ENCODE peak calls at places on chromosome 19, in four cellular contexts. One of them, this sample, is unnamed.

GRCh38 chr19:10922638-10923014 is 5.8 kb downstream of the YIPF2 start:
- DNase-seq in fibroblast of lung: no peak
- DNase-seq in body of pancreas: no peak
- DNase-seq in OCI-LY7: no peak
- DNase-seq in this sample: no peak

GRCh38 chr19:35642312-35642711 is 767 bp downstream of the ETV2 start:
- DNase-seq in fibroblast of lung: no peak
- DNase-seq in body of pancreas: no peak
- DNase-seq in OCI-LY7: no peak
- DNase-seq in this sample: no peak

GRCh38 chr19:6238256-6238642 is 41.5 kb downstream of the MLLT1 start:
- DNase-seq in fibroblast of lung: no peak
- DNase-seq in body of pancreas: no peak
- DNase-seq in OCI-LY7: no peak
- DNase-seq in this sample: no peak

GRCh38 chr19:51422053-51422448 is 4.6 kb upstream of the SIGLEC10 start:
- DNase-seq in fibroblast of lung: peak; percentile 25
- DNase-seq in body of pancreas: peak; percentile 84
- DNase-seq in OCI-LY7: peak; percentile 84
- DNase-seq in this sample: peak; percentile 85

GRCh38 chr19:1168877-1169791 is 4.9 kb downstream of the SBNO2 start:
- DNase-seq in fibroblast of lung: peak; percentile 75
- DNase-seq in body of pancreas: peak; percentile 73
- DNase-seq in OCI-LY7: no peak
- DNase-seq in this sample: no peak

GRCh38 chr19:55400281-55401087 is 7.1 kb downstream of the UBE2S start:
- DNase-seq in fibroblast of lung: no peak
- DNase-seq in body of pancreas: no peak
- DNase-seq in OCI-LY7: no peak
- DNase-seq in this sample: no peak

GRCh38 chr19:32676186-32676894 is 692 bp downstream of the RGS9BP start:
- DNase-seq in fibroblast of lung: no peak
- DNase-seq in body of pancreas: no peak
- DNase-seq in OCI-LY7: no peak
- DNase-seq in this sample: no peak

GRCh38 chr19:10408511-10409291 is 5.4 kb upstream of the CDC37 start:
- DNase-seq in fibroblast of lung: no peak
- DNase-seq in body of pancreas: peak; percentile 73
- DNase-seq in OCI-LY7: peak; percentile 81
- DNase-seq in this sample: no peak

GRCh38 chr19:46728208-46728607 is 11.3 kb upstream of the PRKD2 start:
- DNase-seq in fibroblast of lung: no peak
- DNase-seq in body of pancreas: no peak
- DNase-seq in OCI-LY7: no peak
- DNase-seq in this sample: no peak

GRCh38 chr19:14837391-14837790 is 2.4 kb upstream of the OR7A5 start:
- DNase-seq in fibroblast of lung: no peak
- DNase-seq in body of pancreas: no peak
- DNase-seq in OCI-LY7: no peak
- DNase-seq in this sample: no peak

GRCh38 chr19:4455742-4456565 is 1.6 kb downstream of the UBXN6 start:
- DNase-seq in fibroblast of lung: peak; percentile 61
- DNase-seq in body of pancreas: peak; percentile 61
- DNase-seq in OCI-LY7: no peak
- DNase-seq in this sample: no peak

GRCh38 chr19:7575426-7576040 is 20.1 kb upstream of the CAMSAP3 start:
- DNase-seq in fibroblast of lung: no peak
- DNase-seq in body of pancreas: peak; percentile 13
- DNase-seq in OCI-LY7: no peak
- DNase-seq in this sample: no peak

GRCh38 chr19:28948531-28948930 is 264.4 kb downstream of the UQCRFS1 start:
- DNase-seq in fibroblast of lung: no peak
- DNase-seq in body of pancreas: no peak
- DNase-seq in OCI-LY7: no peak
- DNase-seq in this sample: no peak

GRCh38 chr19:50223439-50223716 is 20.0 kb downstream of the MYH14 start:
- DNase-seq in fibroblast of lung: no peak
- DNase-seq in body of pancreas: no peak
- DNase-seq in OCI-LY7: no peak
- DNase-seq in this sample: no peak

DNA sequence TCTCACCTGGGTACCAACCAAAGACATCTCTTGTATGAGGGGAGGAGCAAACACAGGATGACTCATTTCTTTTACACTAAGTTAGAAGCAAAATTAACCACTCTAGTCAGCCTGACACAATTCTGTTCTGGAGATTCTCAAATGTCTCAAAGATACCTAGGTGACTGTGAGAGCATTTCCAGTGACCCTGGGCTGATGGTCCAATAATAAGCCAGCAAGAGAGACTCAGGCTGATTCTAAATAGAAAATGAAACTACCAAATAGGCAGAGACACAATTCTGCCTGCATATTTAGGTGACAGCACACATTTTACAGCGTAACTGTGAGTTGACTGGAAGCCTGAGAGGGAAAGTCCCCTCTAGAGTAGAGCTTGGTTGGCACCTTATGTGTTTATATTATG is 16.3 kb downstream of the ZNF91 start:
- DNase-seq in fibroblast of lung: peak; percentile 2
- DNase-seq in body of pancreas: no peak
- DNase-seq in OCI-LY7: no peak
- DNase-seq in this sample: no peak
- H3K9me3 ChIP-seq in fibroblast of lung: no peaks in the 10 kb centered on the region
- H3K9me3 ChIP-seq in body of pancreas: no peaks in the 10 kb centered on the region
- H3K9me3 ChIP-seq in OCI-LY7: peaks cover 55% of the 10 kb centered on the region
- H3K9me3 ChIP-seq in this sample: peaks cover 74% of the 10 kb centered on the region

GRCh38 chr19:18650468-18651001 is 13.7 kb downstream of the KLHL26 start:
- DNase-seq in fibroblast of lung: peak; percentile 81
- DNase-seq in body of pancreas: peak; percentile 59
- DNase-seq in OCI-LY7: no peak
- DNase-seq in this sample: no peak
- H3K4me3 ChIP-seq in fibroblast of lung: peak overlapping the region; percentile 8
- H3K4me3 ChIP-seq in body of pancreas: no peak overlapping the region
- H3K4me3 ChIP-seq in OCI-LY7: no peak overlapping the region
- H3K4me3 ChIP-seq in this sample: no peak overlapping the region

GRCh38 chr19:9329999-9330398 is 6.0 kb downstream of the ZNF559 start:
- DNase-seq in fibroblast of lung: no peak
- DNase-seq in body of pancreas: no peak
- DNase-seq in OCI-LY7: no peak
- DNase-seq in this sample: no peak
- H3K9me3 ChIP-seq in fibroblast of lung: no peaks in the 10 kb centered on the region
- H3K9me3 ChIP-seq in body of pancreas: peaks cover 64% of the 10 kb centered on the region
- H3K9me3 ChIP-seq in OCI-LY7: peaks cover 72% of the 10 kb centered on the region
- H3K9me3 ChIP-seq in this sample: peaks cover 78% of the 10 kb centered on the region

GRCh38 chr19:42132030-42132628 is at the start of gene POU2F2:
- DNase-seq in fibroblast of lung: no peak
- DNase-seq in body of pancreas: peak; percentile 49
- DNase-seq in OCI-LY7: peak; percentile 92
- DNase-seq in this sample: no peak

GRCh38 chr19:42131149-42132029 is 857 bp downstream of the POU2F2 start:
- DNase-seq in fibroblast of lung: no peak
- DNase-seq in body of pancreas: no peak
- DNase-seq in OCI-LY7: peak; percentile 20
- DNase-seq in this sample: no peak

GRCh38 chr19:42130254-42130573 is 2.0 kb downstream of the POU2F2 start:
- DNase-seq in fibroblast of lung: no peak
- DNase-seq in body of pancreas: no peak
- DNase-seq in OCI-LY7: no peak
- DNase-seq in this sample: no peak

GRCh38 chr19:42134671-42135070 is 2.4 kb upstream of the POU2F2 start:
- DNase-seq in fibroblast of lung: no peak
- DNase-seq in body of pancreas: no peak
- DNase-seq in OCI-LY7: no peak
- DNase-seq in this sample: no peak

DNA sequence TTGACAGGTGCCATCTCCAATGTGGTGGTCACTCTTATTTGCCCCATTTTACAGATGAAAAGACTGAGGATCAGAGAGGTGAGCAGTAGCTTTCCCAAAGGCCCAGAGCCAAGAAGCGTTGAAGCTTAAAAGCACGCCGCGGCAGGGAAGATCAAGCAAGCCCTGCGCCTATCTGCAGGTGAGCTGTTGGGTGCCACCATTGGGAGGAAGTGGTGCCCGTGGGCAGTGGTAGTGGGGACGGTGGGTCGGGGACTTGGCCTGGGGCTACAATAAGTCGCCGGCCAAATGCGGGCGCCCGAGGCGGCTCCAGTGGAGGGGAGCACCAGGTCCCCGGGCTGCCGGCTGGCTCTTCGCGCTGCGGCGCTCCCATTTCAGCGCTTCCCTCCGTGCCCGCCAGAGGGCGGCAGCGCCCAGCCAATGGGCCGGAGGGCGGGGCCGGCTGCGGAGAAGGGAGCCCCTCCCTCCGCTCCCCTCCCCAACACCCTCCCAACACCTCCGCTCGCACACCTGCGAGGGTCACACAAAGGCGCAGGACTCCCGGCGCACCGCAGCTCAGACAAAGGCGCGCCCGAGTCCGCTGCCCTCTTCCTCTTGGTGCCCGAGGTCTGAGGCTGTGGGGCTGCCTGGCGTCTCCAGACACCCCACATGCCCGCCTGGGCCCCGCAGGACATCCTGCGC is 744 bp upstream of the POU2F2 start:
- DNase-seq in fibroblast of lung: no peak
- DNase-seq in body of pancreas: peak; percentile 77
- DNase-seq in OCI-LY7: peak; percentile 92
- DNase-seq in this sample: peak; percentile 65
- H3K4me3 ChIP-seq in fibroblast of lung: peak overlapping the region; percentile 4
- H3K4me3 ChIP-seq in body of pancreas: no peak overlapping the region
- H3K4me3 ChIP-seq in OCI-LY7: peak overlapping the region; percentile 96
- H3K4me3 ChIP-seq in this sample: peak overlapping the region; percentile 27

GRCh38 chr19:57110592-57111328 is 9.0 kb upstream of the USP29 start:
- DNase-seq in fibroblast of lung: no peak
- DNase-seq in body of pancreas: no peak
- DNase-seq in OCI-LY7: peak; percentile 16
- DNase-seq in this sample: peak; percentile 25

GRCh38 chr19:57106646-57107235 is 13.0 kb upstream of the USP29 start:
- DNase-seq in fibroblast of lung: no peak
- DNase-seq in body of pancreas: no peak
- DNase-seq in OCI-LY7: no peak
- DNase-seq in this sample: no peak

GRCh38 chr19:57105976-57106610 is 13.7 kb upstream of the USP29 start:
- DNase-seq in fibroblast of lung: no peak
- DNase-seq in body of pancreas: no peak
- DNase-seq in OCI-LY7: no peak
- DNase-seq in this sample: no peak

DNA sequence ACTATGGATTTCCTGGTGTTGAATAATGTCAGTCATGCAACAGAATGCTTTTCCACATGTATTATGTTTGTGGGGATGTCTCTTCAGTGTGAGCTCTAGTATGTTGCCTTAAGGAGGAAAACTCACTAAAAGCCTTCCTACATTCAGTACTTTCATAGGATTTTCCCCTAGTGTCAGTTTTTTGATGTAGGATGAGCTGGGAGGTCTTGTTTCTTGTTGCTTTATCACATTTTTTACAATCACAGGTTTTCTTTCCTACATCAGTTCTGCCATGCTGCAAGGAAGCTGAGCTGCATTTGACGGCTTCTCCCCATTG is 8.5 kb upstream of the USP29 start:
- DNase-seq in fibroblast of lung: no peak
- DNase-seq in body of pancreas: no peak
- DNase-seq in OCI-LY7: no peak
- DNase-seq in this sample: no peak
- H3K9me3 ChIP-seq in fibroblast of lung: no peaks in the 10 kb centered on the region
- H3K9me3 ChIP-seq in body of pancreas: peaks cover 19% of the 10 kb centered on the region
- H3K9me3 ChIP-seq in OCI-LY7: peaks cover 31% of the 10 kb centered on the region
- H3K9me3 ChIP-seq in this sample: peaks cover 49% of the 10 kb centered on the region